ENCODE peak calls at places on chromosomes 6 and 20, in four cellular contexts. D is GM12891, Y is GM12878, P is K562. X is an unnamed sample.
A peak's percentile ranks its signal among the peaks of the same experiment; 100 is the strongest.

GRCh38 chr6:71420693-71421328 is 132.2 kb downstream of the OGFRL1 start:
- DNase-seq in D (no peak), Y (no peak), P (no peak), X (no peak)

GRCh38 chr6:26043389-26044139 is 43.7 kb upstream of the HFE start:
- DNase-seq in D (no peak), Y (peak; percentile 96), P (no peak), X (no peak)

GRCh38 chr6:14770572-14770971 is 475.3 kb upstream of the JARID2 start:
- DNase-seq in D (no peak), Y (no peak), P (no peak), X (no peak)

GRCh38 chr6:158233214-158233795 is 65.2 kb downstream of the GTF2H5 start:
- DNase-seq in D (no peak), Y (no peak), P (no peak), X (no peak)

GRCh38 chr20:5608448-5609161 is 141.6 kb upstream of the SHLD1 start:
- DNase-seq in D (no peak), Y (no peak), P (peak; percentile 37), X (peak; percentile 9)

GRCh38 chr6:170091000-170091638 is 199.8 kb downstream of the DLL1 start:
- DNase-seq in D (no peak), Y (no peak), P (no peak), X (no peak)

GRCh38 chr20:24895898-24896658 is 53.0 kb upstream of the CST7 start:
- DNase-seq in D (no peak), Y (no peak), P (no peak), X (no peak)

GRCh38 chr20:19478320-19478719 is 265.9 kb downstream of the SLC24A3 start:
- DNase-seq in D (no peak), Y (no peak), P (no peak), X (no peak)

GRCh38 chr20:47309806-47310426 is 46.6 kb downstream of the ZMYND8 start:
- DNase-seq in D (no peak), Y (no peak), P (no peak), X (no peak)

GRCh38 chr6:154548130-154548830 is 37.8 kb upstream of the CNKSR3 start:
- DNase-seq in D (no peak), Y (no peak), P (no peak), X (no peak)

GRCh38 chr6:113713665-113714064 is 143.5 kb upstream of the MARCKS start:
- DNase-seq in D (no peak), Y (no peak), P (no peak), X (no peak)

GRCh38 chr6:113723182-113723581 is 134.0 kb upstream of the MARCKS start:
- DNase-seq in D (no peak), Y (no peak), P (no peak), X (no peak)

GRCh38 chr6:113718588-113718987 is 138.6 kb upstream of the MARCKS start:
- DNase-seq in D (no peak), Y (no peak), P (no peak), X (no peak)

GRCh38 chr6:113719545-113719944 is 137.6 kb upstream of the MARCKS start:
- DNase-seq in D (no peak), Y (no peak), P (no peak), X (no peak)

GRCh38 chr6:113719056-113719455 is 138.1 kb upstream of the MARCKS start:
- DNase-seq in D (no peak), Y (no peak), P (no peak), X (no peak)
- TF ChIP-seq SPI1 in D (no peak), Y (no peak), P (no peak), X (no peak)

GRCh38 chr6:35728663-35729348 is 8.0 kb upstream of the ARMC12 start:
- DNase-seq in D (no peak), Y (no peak), P (no peak), X (peak; percentile 42)
- TF ChIP-seq SPI1 in D (no peak), Y (no peak), P (no peak), X (no peak)

GRCh38 chr6:111626446-111626845 is 20.8 kb upstream of the TRAF3IP2 start:
- DNase-seq in D (no peak), Y (no peak), P (no peak), X (no peak)
- TF ChIP-seq SPI1 in D (no peak), Y (no peak), P (no peak), X (no peak)

GRCh38 chr6:29926795-29927427 is 15.4 kb upstream of the HLA-A start:
- DNase-seq in D (peak; percentile 41), Y (no peak), P (no peak), X (no peak)

GRCh38 chr6:29926081-29926794 is 16.1 kb upstream of the HLA-A start:
- DNase-seq in D (no peak), Y (no peak), P (no peak), X (no peak)

GRCh38 chr6:29924731-29925130 is 17.6 kb upstream of the HLA-A start:
- DNase-seq in D (no peak), Y (no peak), P (no peak), X (no peak)

GRCh38 chr6:29925341-29926080 is 16.8 kb upstream of the HLA-A start:
- DNase-seq in D (no peak), Y (no peak), P (no peak), X (no peak)

GRCh38 chr6:29924287-29924686 is 18.0 kb upstream of the HLA-A start:
- DNase-seq in D (no peak), Y (no peak), P (no peak), X (no peak)
- TF ChIP-seq SPI1 in D (no peak), Y (no peak), P (no peak), X (no peak)

DNA sequence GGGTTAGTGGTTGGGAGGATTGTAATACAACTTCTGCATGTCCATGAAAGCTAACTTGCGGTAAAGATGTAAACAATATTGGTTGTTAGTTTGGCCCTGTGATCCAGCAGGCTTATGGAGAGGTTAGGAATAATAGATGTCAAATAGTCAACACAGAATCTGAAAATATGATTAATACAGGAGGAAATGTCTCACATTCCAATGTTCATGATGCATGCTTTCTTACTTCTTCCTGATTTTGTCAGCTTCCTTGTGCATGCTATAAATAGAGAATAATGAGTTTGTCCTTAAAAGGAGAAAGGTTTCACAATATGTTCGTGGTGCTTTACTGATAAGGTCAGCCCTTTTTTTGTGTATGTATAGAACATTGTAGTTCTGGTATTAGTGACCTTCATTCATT is 136.7 kb downstream of the MMUT start:
- DNase-seq in D (no peak), Y (no peak), P (no peak), X (no peak)
- TF ChIP-seq SPI1 in D (no peak), Y (no peak), P (no peak), X (no peak)

GRCh38 chr6:168007592-168008338 is 10.3 kb downstream of the KIF25 start:
- DNase-seq in D (no peak), Y (no peak), P (no peak), X (no peak)
- TF ChIP-seq SPI1 in D (no peak), Y (no peak), P (no peak), X (no peak)

X was measured in HL-60.